ENCODE peak calls at places on chromosome 19, in nine cellular contexts. One of them, this sample, is unnamed.

GRCh38 chr19:32719611-32720059 is at the start of gene TDRD12:
- DNase-seq in Caco-2: no peak
- DNase-seq in tibial nerve: no peak
- DNase-seq in lower lobe of right lung: no peak
- DNase-seq in pancreas: no peak
- DNase-seq in CD8-positive, alpha-beta memory T cell: no peak
- DNase-seq in heart left ventricle: no peak
- DNase-seq in tibial artery: no peak
- DNase-seq in right lobe of liver: no peak
- DNase-seq in this sample: no peak

GRCh38 chr19:28012361-28012760 is 1200.6 kb downstream of the UQCRFS1 start:
- DNase-seq in lower lobe of right lung: no peak
- DNase-seq in tibial artery: no peak
- DNase-seq in Caco-2: no peak
- DNase-seq in pancreas: no peak
- DNase-seq in CD8-positive, alpha-beta memory T cell: no peak
- DNase-seq in heart left ventricle: no peak
- DNase-seq in tibial nerve: no peak
- DNase-seq in right lobe of liver: no peak
- DNase-seq in this sample: no peak

GRCh38 chr19:12757544-12758274 is 6.1 kb downstream of the BEST2 start:
- DNase-seq in pancreas: peak; percentile 53
- DNase-seq in Caco-2: peak; percentile 59
- DNase-seq in lower lobe of right lung: peak; percentile 81
- DNase-seq in CD8-positive, alpha-beta memory T cell: peak; percentile 52
- DNase-seq in heart left ventricle: peak; percentile 82
- DNase-seq in right lobe of liver: peak; percentile 82
- DNase-seq in tibial nerve: no peak
- DNase-seq in tibial artery: peak; percentile 59
- DNase-seq in this sample: peak; percentile 91

GRCh38 chr19:13613447-13613846 is 107.2 kb upstream of the CACNA1A start:
- DNase-seq in tibial nerve: no peak
- DNase-seq in lower lobe of right lung: no peak
- DNase-seq in right lobe of liver: no peak
- DNase-seq in heart left ventricle: no peak
- DNase-seq in CD8-positive, alpha-beta memory T cell: no peak
- DNase-seq in Caco-2: no peak
- DNase-seq in pancreas: peak; percentile 7
- DNase-seq in tibial artery: no peak
- DNase-seq in this sample: no peak

GRCh38 chr19:58229255-58229639 is 533 bp downstream of the ZNF544 start:
- DNase-seq in CD8-positive, alpha-beta memory T cell: no peak
- DNase-seq in heart left ventricle: no peak
- DNase-seq in tibial nerve: no peak
- DNase-seq in tibial artery: no peak
- DNase-seq in right lobe of liver: no peak
- DNase-seq in Caco-2: no peak
- DNase-seq in lower lobe of right lung: no peak
- DNase-seq in pancreas: no peak
- DNase-seq in this sample: no peak

GRCh38 chr19:45424191-45425058 is 708 bp upstream of the ERCC1 start:
- DNase-seq in right lobe of liver: peak; percentile 67
- DNase-seq in tibial nerve: peak; percentile 44
- DNase-seq in tibial artery: peak; percentile 73
- DNase-seq in pancreas: peak; percentile 61
- DNase-seq in lower lobe of right lung: peak; percentile 73
- DNase-seq in heart left ventricle: peak; percentile 93
- DNase-seq in Caco-2: peak; percentile 84
- DNase-seq in CD8-positive, alpha-beta memory T cell: peak; percentile 31
- DNase-seq in this sample: peak; percentile 88

GRCh38 chr19:13149628-13150186 is 468 bp downstream of the STX10 start:
- DNase-seq in tibial artery: no peak
- DNase-seq in lower lobe of right lung: peak; percentile 87
- DNase-seq in Caco-2: peak; percentile 49
- DNase-seq in tibial nerve: no peak
- DNase-seq in heart left ventricle: peak; percentile 56
- DNase-seq in pancreas: no peak
- DNase-seq in right lobe of liver: peak; percentile 79
- DNase-seq in CD8-positive, alpha-beta memory T cell: no peak
- DNase-seq in this sample: peak; percentile 88

GRCh38 chr19:45498411-45499195 is at the start of gene PPM1N:
- DNase-seq in tibial artery: no peak
- DNase-seq in heart left ventricle: no peak
- DNase-seq in tibial nerve: no peak
- DNase-seq in Caco-2: no peak
- DNase-seq in pancreas: no peak
- DNase-seq in CD8-positive, alpha-beta memory T cell: peak; percentile 55
- DNase-seq in lower lobe of right lung: no peak
- DNase-seq in right lobe of liver: no peak
- DNase-seq in this sample: no peak

GRCh38 chr19:10209305-10209704 is 14.6 kb upstream of the DNMT1 start:
- DNase-seq in heart left ventricle: no peak
- DNase-seq in tibial nerve: no peak
- DNase-seq in pancreas: no peak
- DNase-seq in tibial artery: no peak
- DNase-seq in lower lobe of right lung: no peak
- DNase-seq in Caco-2: no peak
- DNase-seq in CD8-positive, alpha-beta memory T cell: no peak
- DNase-seq in right lobe of liver: no peak
- DNase-seq in this sample: no peak

GRCh38 chr19:39007096-39007495 is 25.3 kb downstream of the FBXO27 start:
- DNase-seq in right lobe of liver: no peak
- DNase-seq in tibial artery: no peak
- DNase-seq in CD8-positive, alpha-beta memory T cell: no peak
- DNase-seq in heart left ventricle: no peak
- DNase-seq in pancreas: no peak
- DNase-seq in lower lobe of right lung: no peak
- DNase-seq in tibial nerve: no peak
- DNase-seq in Caco-2: peak; percentile 46
- DNase-seq in this sample: no peak

GRCh38 chr19:48319647-48320537 is 5.5 kb upstream of the EMP3 start:
- DNase-seq in lower lobe of right lung: peak; percentile 91
- DNase-seq in pancreas: peak; percentile 76
- DNase-seq in right lobe of liver: peak; percentile 87
- DNase-seq in tibial artery: peak; percentile 85
- DNase-seq in CD8-positive, alpha-beta memory T cell: peak; percentile 75
- DNase-seq in heart left ventricle: peak; percentile 83
- DNase-seq in Caco-2: peak; percentile 87
- DNase-seq in tibial nerve: peak; percentile 92
- DNase-seq in this sample: peak; percentile 95

GRCh38 chr19:29004796-29005195 is 208.2 kb downstream of the UQCRFS1 start:
- DNase-seq in lower lobe of right lung: no peak
- DNase-seq in pancreas: no peak
- DNase-seq in CD8-positive, alpha-beta memory T cell: no peak
- DNase-seq in right lobe of liver: no peak
- DNase-seq in Caco-2: no peak
- DNase-seq in tibial artery: no peak
- DNase-seq in heart left ventricle: no peak
- DNase-seq in tibial nerve: no peak
- DNase-seq in this sample: no peak

GRCh38 chr19:38800577-38801347 is 11.8 kb downstream of the LGALS7B start:
- DNase-seq in tibial artery: no peak
- DNase-seq in right lobe of liver: no peak
- DNase-seq in tibial nerve: no peak
- DNase-seq in CD8-positive, alpha-beta memory T cell: no peak
- DNase-seq in heart left ventricle: no peak
- DNase-seq in Caco-2: no peak
- DNase-seq in lower lobe of right lung: no peak
- DNase-seq in pancreas: no peak
- DNase-seq in this sample: no peak

GRCh38 chr19:38290631-38291147 is 13.4 kb upstream of the C19orf33 start:
- DNase-seq in pancreas: peak; percentile 85
- DNase-seq in Caco-2: no peak
- DNase-seq in tibial artery: no peak
- DNase-seq in CD8-positive, alpha-beta memory T cell: no peak
- DNase-seq in tibial nerve: no peak
- DNase-seq in heart left ventricle: no peak
- DNase-seq in lower lobe of right lung: peak; percentile 79
- DNase-seq in right lobe of liver: no peak
- DNase-seq in this sample: no peak

GRCh38 chr19:18280247-18281081 is 958 bp downstream of the JUND start:
- DNase-seq in pancreas: peak; percentile 80
- DNase-seq in tibial artery: peak; percentile 80
- DNase-seq in lower lobe of right lung: peak; percentile 90
- DNase-seq in right lobe of liver: peak; percentile 91
- DNase-seq in CD8-positive, alpha-beta memory T cell: peak; percentile 80
- DNase-seq in tibial nerve: peak; percentile 63
- DNase-seq in heart left ventricle: peak; percentile 82
- DNase-seq in Caco-2: peak; percentile 63
- DNase-seq in this sample: peak; percentile 91

GRCh38 chr19:17172624-17173345 is 42.4 kb upstream of the USE1 start:
- DNase-seq in pancreas: no peak
- DNase-seq in CD8-positive, alpha-beta memory T cell: no peak
- DNase-seq in right lobe of liver: no peak
- DNase-seq in tibial artery: no peak
- DNase-seq in heart left ventricle: no peak
- DNase-seq in lower lobe of right lung: no peak
- DNase-seq in tibial nerve: no peak
- DNase-seq in Caco-2: peak; percentile 66
- DNase-seq in this sample: no peak

GRCh38 chr19:6078068-6078467 is 32.2 kb downstream of the RFX2 start:
- DNase-seq in Caco-2: no peak
- DNase-seq in tibial artery: no peak
- DNase-seq in CD8-positive, alpha-beta memory T cell: no peak
- DNase-seq in pancreas: no peak
- DNase-seq in lower lobe of right lung: no peak
- DNase-seq in tibial nerve: no peak
- DNase-seq in right lobe of liver: no peak
- DNase-seq in heart left ventricle: no peak
- DNase-seq in this sample: no peak

GRCh38 chr19:49423985-49424303 is 703 bp upstream of the PTH2 start:
- DNase-seq in right lobe of liver: no peak
- DNase-seq in tibial nerve: no peak
- DNase-seq in Caco-2: no peak
- DNase-seq in heart left ventricle: no peak
- DNase-seq in tibial artery: no peak
- DNase-seq in pancreas: no peak
- DNase-seq in CD8-positive, alpha-beta memory T cell: peak; percentile 21
- DNase-seq in lower lobe of right lung: no peak
- DNase-seq in this sample: no peak

GRCh38 chr19:49425178-49425577 is at the start of gene GFY:
- DNase-seq in tibial artery: no peak
- DNase-seq in lower lobe of right lung: no peak
- DNase-seq in CD8-positive, alpha-beta memory T cell: no peak
- DNase-seq in Caco-2: no peak
- DNase-seq in pancreas: no peak
- DNase-seq in tibial nerve: no peak
- DNase-seq in heart left ventricle: no peak
- DNase-seq in right lobe of liver: no peak
- DNase-seq in this sample: no peak

GRCh38 chr19:49427855-49428546 is 2.8 kb downstream of the GFY start:
- DNase-seq in tibial nerve: no peak
- DNase-seq in Caco-2: no peak
- DNase-seq in lower lobe of right lung: no peak
- DNase-seq in CD8-positive, alpha-beta memory T cell: peak; percentile 20
- DNase-seq in tibial artery: no peak
- DNase-seq in right lobe of liver: no peak
- DNase-seq in pancreas: no peak
- DNase-seq in heart left ventricle: no peak
- DNase-seq in this sample: no peak

GRCh38 chr19:49427339-49427738 is 2.2 kb downstream of the GFY start:
- DNase-seq in Caco-2: no peak
- DNase-seq in pancreas: no peak
- DNase-seq in tibial nerve: no peak
- DNase-seq in right lobe of liver: no peak
- DNase-seq in tibial artery: no peak
- DNase-seq in heart left ventricle: peak; percentile 13
- DNase-seq in CD8-positive, alpha-beta memory T cell: no peak
- DNase-seq in lower lobe of right lung: no peak
- DNase-seq in this sample: no peak

DNA sequence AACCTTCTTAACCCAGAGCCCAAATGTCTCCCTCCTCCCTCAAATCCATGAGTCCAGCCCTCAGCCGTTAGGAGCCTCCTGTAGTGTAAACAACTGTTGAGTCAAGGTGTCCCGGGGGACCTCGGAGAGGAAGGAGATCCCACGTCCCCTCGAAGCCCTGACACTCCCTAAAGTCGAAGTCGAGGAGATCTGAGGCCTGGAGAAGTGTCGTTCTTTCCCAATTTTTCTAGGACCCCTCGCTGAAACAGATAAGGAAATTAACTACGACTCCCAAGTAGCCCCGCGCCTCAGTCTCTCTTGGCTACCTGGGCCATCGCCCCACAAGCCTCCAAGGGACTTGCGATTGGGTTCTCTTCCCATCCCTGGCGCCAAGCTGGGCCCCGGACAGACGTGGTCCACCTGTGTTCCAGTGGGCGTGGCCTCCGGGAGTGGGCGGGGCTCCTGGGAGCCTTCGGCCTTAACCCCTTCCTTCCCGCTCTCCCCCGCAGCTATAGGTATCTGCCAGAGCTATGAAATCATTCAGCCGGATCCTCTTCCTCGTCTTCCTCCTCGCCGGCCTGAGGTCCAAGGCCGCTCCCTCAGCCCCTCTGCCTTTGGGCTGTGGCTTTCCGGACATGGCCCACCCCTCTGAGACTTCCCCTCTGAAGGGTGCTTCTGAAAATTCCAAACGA is 869 bp downstream of the GFY start:
- DNase-seq in CD8-positive, alpha-beta memory T cell: no peak
- DNase-seq in pancreas: no peak
- DNase-seq in tibial artery: no peak
- DNase-seq in Caco-2: peak; percentile 73
- DNase-seq in right lobe of liver: no peak
- DNase-seq in lower lobe of right lung: no peak
- DNase-seq in heart left ventricle: no peak
- DNase-seq in tibial nerve: no peak
- DNase-seq in this sample: no peak
- H3K27me3 ChIP-seq in CD8-positive, alpha-beta memory T cell: peaks cover 88% of the 10 kb centered on the region
- H3K27me3 ChIP-seq in pancreas: peaks cover 3% of the 10 kb centered on the region
- H3K27me3 ChIP-seq in tibial artery: peaks cover 100% of the 10 kb centered on the region
- H3K27me3 ChIP-seq in Caco-2: peaks cover 2% of the 10 kb centered on the region
- H3K27me3 ChIP-seq in right lobe of liver: peaks cover 15% of the 10 kb centered on the region
- H3K27me3 ChIP-seq in lower lobe of right lung: peaks cover 97% of the 10 kb centered on the region
- H3K27me3 ChIP-seq in heart left ventricle: peaks cover 98% of the 10 kb centered on the region
- H3K27me3 ChIP-seq in tibial nerve: peaks cover 100% of the 10 kb centered on the region
- H3K27me3 ChIP-seq in this sample: no peaks in the 10 kb centered on the region

GRCh38 chr19:36060430-36060829 is 5.7 kb downstream of the WDR62 start:
- DNase-seq in CD8-positive, alpha-beta memory T cell: no peak
- DNase-seq in Caco-2: no peak
- DNase-seq in right lobe of liver: no peak
- DNase-seq in tibial nerve: peak; percentile 53
- DNase-seq in heart left ventricle: peak; percentile 62
- DNase-seq in pancreas: no peak
- DNase-seq in tibial artery: no peak
- DNase-seq in lower lobe of right lung: no peak
- DNase-seq in this sample: no peak
- H3K27me3 ChIP-seq in CD8-positive, alpha-beta memory T cell: no peaks in the 10 kb centered on the region
- H3K27me3 ChIP-seq in Caco-2: no peaks in the 10 kb centered on the region
- H3K27me3 ChIP-seq in right lobe of liver: no peaks in the 10 kb centered on the region
- H3K27me3 ChIP-seq in tibial nerve: no peaks in the 10 kb centered on the region
- H3K27me3 ChIP-seq in heart left ventricle: no peaks in the 10 kb centered on the region
- H3K27me3 ChIP-seq in pancreas: no peaks in the 10 kb centered on the region
- H3K27me3 ChIP-seq in tibial artery: no peaks in the 10 kb centered on the region
- H3K27me3 ChIP-seq in lower lobe of right lung: no peaks in the 10 kb centered on the region
- H3K27me3 ChIP-seq in this sample: no peaks in the 10 kb centered on the region

GRCh38 chr19:2586196-2586595 is 110.3 kb downstream of the GADD45B start:
- DNase-seq in CD8-positive, alpha-beta memory T cell: no peak
- DNase-seq in lower lobe of right lung: no peak
- DNase-seq in tibial artery: no peak
- DNase-seq in tibial nerve: no peak
- DNase-seq in Caco-2: no peak
- DNase-seq in pancreas: no peak
- DNase-seq in heart left ventricle: no peak
- DNase-seq in right lobe of liver: no peak
- DNase-seq in this sample: peak; percentile 45
- H3K27me3 ChIP-seq in CD8-positive, alpha-beta memory T cell: no peaks in the 10 kb centered on the region
- H3K27me3 ChIP-seq in lower lobe of right lung: no peaks in the 10 kb centered on the region
- H3K27me3 ChIP-seq in tibial artery: no peaks in the 10 kb centered on the region
- H3K27me3 ChIP-seq in tibial nerve: no peaks in the 10 kb centered on the region
- H3K27me3 ChIP-seq in Caco-2: no peaks in the 10 kb centered on the region
- H3K27me3 ChIP-seq in pancreas: no peaks in the 10 kb centered on the region
- H3K27me3 ChIP-seq in heart left ventricle: no peaks in the 10 kb centered on the region
- H3K27me3 ChIP-seq in right lobe of liver: no peaks in the 10 kb centered on the region
- H3K27me3 ChIP-seq in this sample: no peaks in the 10 kb centered on the region

GRCh38 chr19:825897-826640 is 1.6 kb upstream of the AZU1 start:
- DNase-seq in tibial nerve: no peak
- DNase-seq in right lobe of liver: no peak
- DNase-seq in heart left ventricle: no peak
- DNase-seq in Caco-2: no peak
- DNase-seq in tibial artery: no peak
- DNase-seq in lower lobe of right lung: no peak
- DNase-seq in CD8-positive, alpha-beta memory T cell: no peak
- DNase-seq in pancreas: no peak
- DNase-seq in this sample: no peak
- H3K27me3 ChIP-seq in tibial nerve: peaks cover 70% of the 10 kb centered on the region
- H3K27me3 ChIP-seq in right lobe of liver: peaks cover 5% of the 10 kb centered on the region
- H3K27me3 ChIP-seq in heart left ventricle: peaks cover 12% of the 10 kb centered on the region
- H3K27me3 ChIP-seq in Caco-2: no peaks in the 10 kb centered on the region
- H3K27me3 ChIP-seq in tibial artery: peaks cover 85% of the 10 kb centered on the region
- H3K27me3 ChIP-seq in lower lobe of right lung: peaks cover 36% of the 10 kb centered on the region
- H3K27me3 ChIP-seq in CD8-positive, alpha-beta memory T cell: peaks cover 6% of the 10 kb centered on the region
- H3K27me3 ChIP-seq in pancreas: no peaks in the 10 kb centered on the region
- H3K27me3 ChIP-seq in this sample: no peaks in the 10 kb centered on the region

This sample was measured in aorta.